ENCODE peak calls at places on chromosomes 6 and 20, in five cellular contexts. N, B, F, S and W are unnamed samples.

GRCh38 chr6:30219244-30219643 is 6.0 kb upstream of the TRIM26 start:
- DNase-seq in N (no peak), B (peak), F (peak), S (no peak), W (no peak)

GRCh38 chr6:142867355-142867801 is 77.6 kb downstream of the HIVEP2 start:
- DNase-seq in N (no peak), B (no peak), F (no peak), S (no peak), W (no peak)

GRCh38 chr6:131688286-131688685 is 12.9 kb downstream of the OR2A4 start:
- DNase-seq in N (no peak), B (no peak), F (no peak), S (no peak), W (no peak)

GRCh38 chr6:129638055-129639019 is 71.6 kb downstream of the ARHGAP18 start:
- DNase-seq in N (no peak), B (peak), F (no peak), S (no peak), W (peak)

GRCh38 chr6:140001851-140002301 is 627.4 kb upstream of the CITED2 start:
- DNase-seq in N (no peak), B (no peak), F (no peak), S (no peak), W (no peak)

GRCh38 chr6:170228581-170229310 is 62.1 kb downstream of the DLL1 start:
- DNase-seq in N (peak), B (no peak), F (no peak), S (peak), W (no peak)

GRCh38 chr6:98586163-98586562 is 248.2 kb upstream of the POU3F2 start:
- DNase-seq in N (no peak), B (no peak), F (no peak), S (no peak), W (no peak)

GRCh38 chr6:46882622-46883021 is 39.1 kb downstream of the ADGRF5 start:
- DNase-seq in N (no peak), B (no peak), F (no peak), S (no peak), W (no peak)

GRCh38 chr6:70547313-70547712 is 19.4 kb upstream of the SDHAF4 start:
- DNase-seq in N (no peak), B (no peak), F (no peak), S (no peak), W (no peak)

GRCh38 chr6:103122766-103123601 is 1729.5 kb downstream of the GRIK2 start:
- DNase-seq in N (peak), B (peak), F (peak), S (no peak), W (no peak)

GRCh38 chr6:4091926-4092325 is 13.0 kb upstream of the FAM217A start:
- DNase-seq in N (no peak), B (peak), F (no peak), S (no peak), W (no peak)

GRCh38 chr20:62928246-62928939 is 2.1 kb upstream of the DIDO1 start:
- DNase-seq in N (no peak), B (no peak), F (no peak), S (no peak), W (no peak)

GRCh38 chr6:47066418-47066817 is 24.3 kb upstream of the ADGRF1 start:
- DNase-seq in N (no peak), B (no peak), F (no peak), S (no peak), W (no peak)

GRCh38 chr6:4489538-4489937 is 286.7 kb upstream of the CDYL start:
- DNase-seq in N (no peak), B (no peak), F (peak), S (no peak), W (no peak)

GRCh38 chr20:64010711-64011237 is 25.2 kb upstream of the C20orf204 start:
- DNase-seq in N (no peak), B (no peak), F (no peak), S (no peak), W (peak)

GRCh38 chr6:141610741-141611140 is 522.0 kb upstream of the GJE1 start:
- DNase-seq in N (no peak), B (no peak), F (no peak), S (no peak), W (no peak)

GRCh38 chr20:53883098-53883762 is 187.2 kb downstream of the BCAS1 start:
- DNase-seq in N (no peak), B (no peak), F (no peak), S (no peak), W (no peak)

GRCh38 chr6:129312865-129313264 is 397.1 kb downstream of the ARHGAP18 start:
- DNase-seq in N (no peak), B (no peak), F (no peak), S (no peak), W (no peak)

GRCh38 chr6:159966339-159966738 is 2.5 kb upstream of the IGF2R start:
- DNase-seq in N (no peak), B (no peak), F (peak), S (no peak), W (no peak)

GRCh38 chr6:86706449-86706848 is 230.9 kb upstream of the HTR1E start:
- DNase-seq in N (no peak), B (no peak), F (no peak), S (no peak), W (no peak)

GRCh38 chr20:7836076-7836475 is 104.2 kb downstream of the HAO1 start:
- DNase-seq in N (no peak), B (no peak), F (no peak), S (no peak), W (no peak)

GRCh38 chr6:129598244-129599187 is 111.5 kb downstream of the ARHGAP18 start:
- DNase-seq in N (no peak), B (no peak), F (peak), S (no peak), W (peak)

GRCh38 chr6:74408844-74409243 is 712.8 kb downstream of the CD109 start:
- DNase-seq in N (no peak), B (no peak), F (no peak), S (no peak), W (no peak)

GRCh38 chr6:45376310-45377040 is 1.3 kb downstream of the SUPT3H start:
- DNase-seq in N (no peak), B (no peak), F (no peak), S (no peak), W (no peak)

GRCh38 chr20:52191132-52191435 is 495 bp downstream of the ZFP64 start:
- DNase-seq in N (no peak), B (no peak), F (no peak), S (no peak), W (no peak)

GRCh38 chr20:54090230-54091119 is 20.1 kb upstream of the BCAS1 start:
- DNase-seq in N (no peak), B (no peak), F (no peak), S (no peak), W (no peak)

GRCh38 chr20:58246346-58246745 is 17.9 kb upstream of the ANKRD60 start:
- DNase-seq in N (no peak), B (no peak), F (peak), S (no peak), W (no peak)

GRCh38 chr6:149064026-149065017 is 253.2 kb upstream of the TAB2 start:
- DNase-seq in N (no peak), B (no peak), F (no peak), S (no peak), W (no peak)

GRCh38 chr6:26043389-26044139 is 43.7 kb upstream of the HFE start:
- DNase-seq in N (no peak), B (peak), F (peak), S (peak), W (peak)

GRCh38 chr20:34713194-34713943 is 9.2 kb downstream of the TP53INP2 start:
- DNase-seq in N (no peak), B (no peak), F (no peak), S (peak), W (peak)

GRCh38 chr20:63655249-63655648 is 2.0 kb upstream of the STMN3 start:
- DNase-seq in N (no peak), B (no peak), F (no peak), S (no peak), W (no peak)

GRCh38 chr6:34143884-34144580 is 1.9 kb downstream of the GRM4 start:
- DNase-seq in N (peak), B (no peak), F (no peak), S (no peak), W (no peak)

GRCh38 chr6:16929814-16930213 is 168.6 kb upstream of the ATXN1 start:
- DNase-seq in N (no peak), B (no peak), F (no peak), S (no peak), W (peak)

GRCh38 chr20:63370623-63371176 is 9.6 kb upstream of the CHRNA4 start:
- DNase-seq in N (peak), B (no peak), F (no peak), S (no peak), W (no peak)

GRCh38 chr20:41862476-41862875 is 244.3 kb upstream of the CHD6 start:
- DNase-seq in N (no peak), B (no peak), F (no peak), S (no peak), W (no peak)

GRCh38 chr20:15030826-15031225 is 693.4 kb upstream of the FLRT3 start:
- DNase-seq in N (no peak), B (no peak), F (no peak), S (no peak), W (no peak)

GRCh38 chr6:129748901-129749748 is 39.1 kb upstream of the ARHGAP18 start:
- DNase-seq in N (no peak), B (no peak), F (no peak), S (no peak), W (no peak)

GRCh38 chr6:34928220-34928619 is 39.2 kb downstream of the ANKS1A start:
- DNase-seq in N (no peak), B (no peak), F (no peak), S (no peak), W (no peak)

GRCh38 chr6:92263864-92264263 is 1155.5 kb downstream of the EPHA7 start:
- DNase-seq in N (no peak), B (no peak), F (no peak), S (no peak), W (no peak)

GRCh38 chr6:137136065-137136464 is 37.4 kb downstream of the IL22RA2 start:
- DNase-seq in N (no peak), B (no peak), F (no peak), S (no peak), W (no peak)
- TF ChIP-seq CTCF in N (no peak), B (no peak), F (peak), S (no peak), W (peak)

GRCh38 chr6:84674395-84674794 is 90.0 kb downstream of the TBX18 start:
- DNase-seq in N (no peak), B (no peak), F (no peak), S (no peak), W (no peak)
- H3K27ac ChIP-seq in N (no peak), B (no peak), F (no peak), S (no peak), W (no peak)

DNA sequence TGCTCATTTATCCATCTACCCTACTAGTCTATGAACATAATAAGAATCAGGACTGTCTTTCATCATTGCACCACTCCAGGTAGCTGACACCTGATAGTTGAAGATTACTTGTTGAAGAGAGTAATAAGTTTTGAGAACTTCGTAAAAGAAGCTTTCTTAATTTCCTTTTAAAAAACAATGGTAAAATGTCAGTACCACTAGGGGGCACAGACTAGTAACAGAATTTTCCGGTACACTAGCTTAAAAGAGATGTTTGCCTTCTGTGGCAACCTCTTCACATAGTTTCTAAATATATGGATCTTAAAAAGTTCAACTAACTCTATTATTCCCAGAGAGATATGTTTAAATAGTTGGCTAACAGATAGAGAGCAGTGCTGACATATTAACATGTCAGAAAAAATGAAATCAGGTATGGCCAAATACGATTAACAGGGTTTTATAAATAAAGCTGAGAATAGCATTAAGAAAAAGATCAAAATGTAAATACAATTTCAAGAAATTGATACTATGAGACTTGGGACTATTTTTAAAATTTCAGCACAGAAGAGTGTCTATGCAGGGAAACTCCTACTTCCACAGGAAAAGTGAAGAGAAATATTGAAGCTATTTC is 5.4 kb upstream of the KCNQ5 start:
- DNase-seq in N (no peak), B (no peak), F (peak), S (no peak), W (no peak)
- TF ChIP-seq CTCF in N (no peak), B (peak), F (peak), S (peak), W (peak)

DNA sequence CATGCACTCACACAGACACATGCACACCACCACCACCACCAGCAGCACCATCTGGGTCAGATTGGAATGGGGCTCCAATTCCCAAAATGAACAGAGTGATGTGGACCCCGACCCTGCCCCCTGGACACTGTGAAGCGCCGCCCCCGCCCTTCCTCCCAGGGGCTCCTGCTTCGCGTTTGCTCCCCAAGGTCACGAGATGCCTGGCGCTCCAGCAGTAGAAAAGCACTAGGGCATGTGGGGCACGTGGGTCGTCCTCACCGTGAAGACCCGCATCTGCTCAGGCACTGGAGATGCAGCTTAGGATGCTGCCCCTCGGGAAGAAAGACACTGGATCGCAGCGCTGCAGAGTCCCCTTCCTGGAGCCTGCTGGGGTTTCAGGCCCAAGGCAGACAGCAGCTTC is 184.0 kb downstream of the SMOC2 start:
- DNase-seq in N (peak), B (no peak), F (no peak), S (no peak), W (no peak)
- H3K27ac ChIP-seq in N (no peak), B (no peak), F (no peak), S (no peak), W (no peak)

GRCh38 chr6:13380761-13381160 is 52.4 kb upstream of the TBC1D7 start:
- DNase-seq in N (no peak), B (no peak), F (no peak), S (no peak), W (no peak)

GRCh38 chr6:13384506-13384905 is 56.2 kb upstream of the TBC1D7 start:
- DNase-seq in N (no peak), B (no peak), F (no peak), S (no peak), W (no peak)

GRCh38 chr6:13378669-13379590 is 50.6 kb upstream of the TBC1D7 start:
- DNase-seq in N (no peak), B (peak), F (no peak), S (no peak), W (no peak)

GRCh38 chr6:13384966-13385365 is 56.6 kb upstream of the TBC1D7 start:
- DNase-seq in N (no peak), B (no peak), F (no peak), S (no peak), W (no peak)

DNA sequence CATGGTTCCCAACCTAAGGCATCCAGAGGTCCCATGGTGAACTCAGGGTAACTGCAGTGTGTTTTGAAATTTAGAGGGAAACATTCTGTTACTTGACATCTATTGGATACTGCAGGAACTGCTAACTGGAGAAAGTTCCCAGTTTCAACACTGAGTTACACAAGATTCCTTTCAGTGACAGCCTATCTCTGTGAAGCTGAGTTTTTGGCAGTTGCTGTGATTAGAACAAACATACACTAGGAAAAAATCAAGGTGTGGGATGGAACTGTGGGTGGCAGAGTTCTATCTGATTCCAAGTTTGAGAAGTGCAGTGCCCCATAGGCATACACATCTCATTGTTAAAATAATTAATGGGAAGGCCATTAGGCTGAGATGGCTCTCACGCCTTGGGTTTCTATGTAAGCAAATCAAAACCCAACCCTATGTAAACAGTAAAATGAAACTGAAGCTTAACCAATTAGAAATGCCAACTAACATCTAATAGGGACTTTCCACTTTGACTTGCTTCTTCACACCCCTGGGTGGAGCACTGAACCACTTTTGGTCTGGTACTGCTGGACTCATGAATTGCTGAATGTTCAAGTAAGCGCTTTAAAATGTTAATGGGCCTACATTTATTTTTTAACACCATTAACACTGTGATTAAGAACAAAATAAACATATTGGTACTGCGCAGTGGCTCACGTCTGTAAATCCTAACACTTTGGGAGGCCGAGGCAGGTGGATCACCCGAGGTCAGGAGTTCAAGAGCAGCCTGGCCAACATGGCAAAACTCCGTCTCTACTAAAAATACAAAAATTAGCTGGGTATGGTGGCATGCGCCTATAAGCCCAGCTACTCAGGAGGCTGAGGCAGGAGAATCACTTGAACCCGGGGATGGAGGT is 55.2 kb upstream of the TBC1D7 start:
- DNase-seq in N (no peak), B (peak), F (no peak), S (no peak), W (no peak)
- TF ChIP-seq CTCF in N (no peak), B (no peak), F (no peak), S (no peak), W (peak)

DNA sequence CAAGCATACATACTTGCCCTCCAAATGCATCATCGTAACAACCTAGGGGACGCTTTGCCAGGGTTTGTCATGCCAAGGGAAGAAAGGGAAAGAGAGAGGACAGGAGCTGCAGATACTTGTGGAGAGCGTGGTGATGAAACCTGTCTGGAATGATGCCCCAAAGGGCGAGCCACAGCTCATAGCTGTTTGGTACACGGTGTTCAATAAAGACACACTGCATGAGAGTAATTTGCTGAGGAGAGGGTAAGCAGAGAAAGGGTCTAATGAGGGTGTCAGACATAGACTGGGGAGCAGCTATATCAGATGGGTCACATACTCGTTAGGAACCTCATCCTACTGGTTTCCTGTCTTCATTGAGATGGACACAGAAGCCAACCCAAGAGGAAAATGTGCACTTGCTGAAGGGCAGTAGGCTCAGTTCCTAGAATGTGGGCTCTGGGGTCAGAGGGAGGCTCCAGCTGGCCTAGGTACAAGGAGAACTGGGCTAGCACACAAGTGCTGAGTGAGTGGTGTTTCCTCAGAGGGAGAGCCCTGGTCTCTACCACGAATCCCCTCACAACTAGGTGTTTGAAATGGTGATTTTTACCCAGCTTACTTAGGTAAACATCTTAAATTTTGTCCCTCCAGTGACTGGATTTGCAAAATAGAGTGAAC is 5.2 kb upstream of the FOXO3 start:
- DNase-seq in N (no peak), B (no peak), F (no peak), S (no peak), W (no peak)
- H3K27ac ChIP-seq in N (no peak), B (no peak), F (no peak), S (no peak), W (no peak)

DNA sequence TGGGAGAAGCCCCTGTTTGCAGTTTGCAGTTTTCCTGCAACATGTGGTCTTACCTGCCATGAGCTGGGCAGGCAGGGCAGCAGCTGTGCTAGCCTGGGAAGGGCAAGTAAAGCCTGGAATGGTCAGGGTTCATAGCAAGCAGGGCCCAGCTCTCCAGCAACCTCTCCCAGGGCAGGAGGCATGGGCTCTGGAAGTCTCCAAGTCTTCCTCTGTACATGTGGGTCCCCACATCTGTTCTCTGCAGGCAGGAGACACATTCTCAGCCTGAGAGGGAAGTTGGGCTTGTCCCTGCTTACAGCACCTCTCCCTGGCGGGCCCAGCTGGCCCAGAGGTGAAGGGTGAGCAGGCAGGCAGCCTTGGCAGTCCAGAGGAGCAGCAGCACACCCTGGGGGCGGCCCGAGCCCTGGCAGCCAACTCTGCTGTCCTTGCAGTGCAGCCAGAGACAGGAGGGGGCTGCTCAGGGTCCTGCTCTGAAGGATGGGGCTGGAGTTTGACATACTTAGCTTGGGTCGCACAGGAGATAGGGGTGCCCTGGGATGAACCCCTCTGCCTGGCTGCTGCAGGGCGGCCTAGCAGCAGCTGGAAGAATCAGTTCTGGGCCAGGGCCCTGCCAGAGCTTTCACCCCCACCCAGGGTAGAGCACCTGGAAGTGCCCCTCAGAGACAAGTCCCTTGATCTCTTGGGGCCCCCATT is 176.0 kb downstream of the MRPL14 start:
- DNase-seq in N (peak), B (peak), F (peak), S (peak), W (no peak)
- TF ChIP-seq CTCF in N (peak), B (peak), F (peak), S (peak), W (peak)